ENCODE peak calls at places on chromosomes 5 and 9, in nine cellular contexts. One of them, this sample, is unnamed.

GRCh38 chr9:14652729-14653377 is 40.4 kb downstream of the ZDHHC21 start:
- DNase-seq in GM04503: no peak
- DNase-seq in NCI-H82: peak
- DNase-seq in central memory CD4-positive, alpha-beta T cell: no peak
- DNase-seq in germinal center: no peak
- DNase-seq in choroid plexus epithelial cell: peak
- DNase-seq in HTR-8/SVneo: no peak
- DNase-seq in skeletal muscle cell: no peak
- DNase-seq in CD4-positive, CD25-positive, alpha-beta regulatory T cell: no peak
- DNase-seq in this sample: peak

GRCh38 chr9:5799314-5799713 is 33.6 kb downstream of the ERMP1 start:
- DNase-seq in CD4-positive, CD25-positive, alpha-beta regulatory T cell: peak
- DNase-seq in HTR-8/SVneo: peak
- DNase-seq in skeletal muscle cell: no peak
- DNase-seq in central memory CD4-positive, alpha-beta T cell: no peak
- DNase-seq in GM04503: no peak
- DNase-seq in choroid plexus epithelial cell: peak
- DNase-seq in germinal center: no peak
- DNase-seq in NCI-H82: peak
- DNase-seq in this sample: peak

GRCh38 chr9:124769451-124770358 is 1.4 kb downstream of the NR6A1 start:
- DNase-seq in choroid plexus epithelial cell: no peak
- DNase-seq in GM04503: no peak
- DNase-seq in CD4-positive, CD25-positive, alpha-beta regulatory T cell: no peak
- DNase-seq in NCI-H82: peak
- DNase-seq in skeletal muscle cell: no peak
- DNase-seq in germinal center: peak
- DNase-seq in central memory CD4-positive, alpha-beta T cell: no peak
- DNase-seq in HTR-8/SVneo: no peak
- DNase-seq in this sample: peak

GRCh38 chr5:149212203-149212951 is 59.3 kb upstream of the AFAP1L1 start:
- DNase-seq in CD4-positive, CD25-positive, alpha-beta regulatory T cell: no peak
- DNase-seq in central memory CD4-positive, alpha-beta T cell: no peak
- DNase-seq in NCI-H82: no peak
- DNase-seq in HTR-8/SVneo: peak
- DNase-seq in germinal center: no peak
- DNase-seq in choroid plexus epithelial cell: peak
- DNase-seq in GM04503: peak
- DNase-seq in skeletal muscle cell: peak
- DNase-seq in this sample: no peak

GRCh38 chr5:53407373-53407772 is 73.1 kb upstream of the FST start:
- DNase-seq in germinal center: no peak
- DNase-seq in choroid plexus epithelial cell: peak
- DNase-seq in NCI-H82: no peak
- DNase-seq in GM04503: no peak
- DNase-seq in CD4-positive, CD25-positive, alpha-beta regulatory T cell: no peak
- DNase-seq in central memory CD4-positive, alpha-beta T cell: no peak
- DNase-seq in skeletal muscle cell: no peak
- DNase-seq in HTR-8/SVneo: no peak
- DNase-seq in this sample: no peak

GRCh38 chr5:54175-54730 is 37.7 kb upstream of the PLEKHG4B start:
- DNase-seq in HTR-8/SVneo: no peak
- DNase-seq in NCI-H82: no peak
- DNase-seq in central memory CD4-positive, alpha-beta T cell: no peak
- DNase-seq in choroid plexus epithelial cell: no peak
- DNase-seq in GM04503: no peak
- DNase-seq in skeletal muscle cell: no peak
- DNase-seq in germinal center: no peak
- DNase-seq in CD4-positive, CD25-positive, alpha-beta regulatory T cell: no peak
- DNase-seq in this sample: no peak

GRCh38 chr9:13278368-13279246 is 885 bp downstream of the MPDZ start:
- DNase-seq in GM04503: peak
- DNase-seq in central memory CD4-positive, alpha-beta T cell: no peak
- DNase-seq in NCI-H82: peak
- DNase-seq in HTR-8/SVneo: no peak
- DNase-seq in germinal center: no peak
- DNase-seq in skeletal muscle cell: no peak
- DNase-seq in choroid plexus epithelial cell: peak
- DNase-seq in CD4-positive, CD25-positive, alpha-beta regulatory T cell: no peak
- DNase-seq in this sample: peak

GRCh38 chr5:96995419-96995818 is 59.5 kb downstream of the LNPEP start:
- DNase-seq in skeletal muscle cell: no peak
- DNase-seq in central memory CD4-positive, alpha-beta T cell: no peak
- DNase-seq in germinal center: no peak
- DNase-seq in NCI-H82: no peak
- DNase-seq in HTR-8/SVneo: no peak
- DNase-seq in choroid plexus epithelial cell: no peak
- DNase-seq in CD4-positive, CD25-positive, alpha-beta regulatory T cell: no peak
- DNase-seq in GM04503: no peak
- DNase-seq in this sample: no peak

GRCh38 chr9:134286513-134287245 is 39.6 kb upstream of the RXRA start:
- DNase-seq in GM04503: no peak
- DNase-seq in NCI-H82: no peak
- DNase-seq in central memory CD4-positive, alpha-beta T cell: no peak
- DNase-seq in germinal center: no peak
- DNase-seq in CD4-positive, CD25-positive, alpha-beta regulatory T cell: no peak
- DNase-seq in choroid plexus epithelial cell: no peak
- DNase-seq in HTR-8/SVneo: no peak
- DNase-seq in skeletal muscle cell: no peak
- DNase-seq in this sample: no peak

GRCh38 chr9:108271646-108272349 is 584.0 kb downstream of the ACTL7B start:
- DNase-seq in CD4-positive, CD25-positive, alpha-beta regulatory T cell: no peak
- DNase-seq in germinal center: no peak
- DNase-seq in NCI-H82: peak
- DNase-seq in central memory CD4-positive, alpha-beta T cell: no peak
- DNase-seq in choroid plexus epithelial cell: peak
- DNase-seq in GM04503: peak
- DNase-seq in skeletal muscle cell: peak
- DNase-seq in HTR-8/SVneo: no peak
- DNase-seq in this sample: peak

GRCh38 chr5:80406980-80407734 is 707 bp upstream of the ZFYVE16 start:
- DNase-seq in CD4-positive, CD25-positive, alpha-beta regulatory T cell: no peak
- DNase-seq in germinal center: no peak
- DNase-seq in choroid plexus epithelial cell: peak
- DNase-seq in central memory CD4-positive, alpha-beta T cell: no peak
- DNase-seq in skeletal muscle cell: peak
- DNase-seq in NCI-H82: no peak
- DNase-seq in GM04503: no peak
- DNase-seq in HTR-8/SVneo: no peak
- DNase-seq in this sample: peak

GRCh38 chr9:16675131-16675530 is 195.3 kb downstream of the BNC2 start:
- DNase-seq in skeletal muscle cell: no peak
- DNase-seq in NCI-H82: no peak
- DNase-seq in central memory CD4-positive, alpha-beta T cell: no peak
- DNase-seq in germinal center: no peak
- DNase-seq in CD4-positive, CD25-positive, alpha-beta regulatory T cell: no peak
- DNase-seq in GM04503: no peak
- DNase-seq in choroid plexus epithelial cell: peak
- DNase-seq in HTR-8/SVneo: no peak
- DNase-seq in this sample: no peak

GRCh38 chr5:369151-369939 is 47.8 kb downstream of the AHRR start:
- DNase-seq in GM04503: no peak
- DNase-seq in skeletal muscle cell: no peak
- DNase-seq in central memory CD4-positive, alpha-beta T cell: no peak
- DNase-seq in germinal center: no peak
- DNase-seq in choroid plexus epithelial cell: no peak
- DNase-seq in HTR-8/SVneo: no peak
- DNase-seq in NCI-H82: no peak
- DNase-seq in CD4-positive, CD25-positive, alpha-beta regulatory T cell: peak
- DNase-seq in this sample: no peak

GRCh38 chr5:55714339-55714738 is 2.2 kb upstream of the SLC38A9 start:
- DNase-seq in germinal center: no peak
- DNase-seq in GM04503: no peak
- DNase-seq in CD4-positive, CD25-positive, alpha-beta regulatory T cell: no peak
- DNase-seq in HTR-8/SVneo: no peak
- DNase-seq in skeletal muscle cell: no peak
- DNase-seq in choroid plexus epithelial cell: no peak
- DNase-seq in NCI-H82: no peak
- DNase-seq in central memory CD4-positive, alpha-beta T cell: no peak
- DNase-seq in this sample: no peak

GRCh38 chr5:31585519-31586270 is 53.2 kb upstream of the PDZD2 start:
- DNase-seq in skeletal muscle cell: no peak
- DNase-seq in HTR-8/SVneo: no peak
- DNase-seq in choroid plexus epithelial cell: peak
- DNase-seq in central memory CD4-positive, alpha-beta T cell: no peak
- DNase-seq in germinal center: no peak
- DNase-seq in NCI-H82: peak
- DNase-seq in CD4-positive, CD25-positive, alpha-beta regulatory T cell: no peak
- DNase-seq in GM04503: no peak
- DNase-seq in this sample: no peak

GRCh38 chr9:130682490-130683121 is 11.0 kb upstream of the EXOSC2 start:
- DNase-seq in skeletal muscle cell: no peak
- DNase-seq in NCI-H82: peak
- DNase-seq in CD4-positive, CD25-positive, alpha-beta regulatory T cell: peak
- DNase-seq in GM04503: no peak
- DNase-seq in HTR-8/SVneo: peak
- DNase-seq in germinal center: peak
- DNase-seq in choroid plexus epithelial cell: peak
- DNase-seq in central memory CD4-positive, alpha-beta T cell: peak
- DNase-seq in this sample: peak

GRCh38 chr9:13847270-13847669 is 466.7 kb downstream of the NFIB start:
- DNase-seq in choroid plexus epithelial cell: no peak
- DNase-seq in CD4-positive, CD25-positive, alpha-beta regulatory T cell: no peak
- DNase-seq in HTR-8/SVneo: no peak
- DNase-seq in germinal center: no peak
- DNase-seq in skeletal muscle cell: no peak
- DNase-seq in NCI-H82: no peak
- DNase-seq in GM04503: no peak
- DNase-seq in central memory CD4-positive, alpha-beta T cell: no peak
- DNase-seq in this sample: no peak

GRCh38 chr9:98117984-98118639 is 910 bp downstream of the TRIM14 start:
- DNase-seq in central memory CD4-positive, alpha-beta T cell: peak
- DNase-seq in choroid plexus epithelial cell: peak
- DNase-seq in germinal center: peak
- DNase-seq in skeletal muscle cell: no peak
- DNase-seq in CD4-positive, CD25-positive, alpha-beta regulatory T cell: peak
- DNase-seq in NCI-H82: peak
- DNase-seq in GM04503: no peak
- DNase-seq in HTR-8/SVneo: peak
- DNase-seq in this sample: peak

GRCh38 chr9:81844131-81844567 is 84.1 kb upstream of the SPATA31D4 start:
- DNase-seq in GM04503: no peak
- DNase-seq in central memory CD4-positive, alpha-beta T cell: no peak
- DNase-seq in skeletal muscle cell: no peak
- DNase-seq in choroid plexus epithelial cell: no peak
- DNase-seq in CD4-positive, CD25-positive, alpha-beta regulatory T cell: no peak
- DNase-seq in NCI-H82: no peak
- DNase-seq in HTR-8/SVneo: no peak
- DNase-seq in germinal center: no peak
- DNase-seq in this sample: peak

GRCh38 chr9:132447346-132447745 is 37.3 kb downstream of the CFAP77 start:
- DNase-seq in germinal center: no peak
- DNase-seq in GM04503: no peak
- DNase-seq in NCI-H82: peak
- DNase-seq in central memory CD4-positive, alpha-beta T cell: no peak
- DNase-seq in CD4-positive, CD25-positive, alpha-beta regulatory T cell: no peak
- DNase-seq in choroid plexus epithelial cell: peak
- DNase-seq in HTR-8/SVneo: no peak
- DNase-seq in skeletal muscle cell: no peak
- DNase-seq in this sample: peak

GRCh38 chr5:154421868-154422267 is 23.9 kb upstream of the SAP30L start:
- DNase-seq in NCI-H82: peak
- DNase-seq in central memory CD4-positive, alpha-beta T cell: no peak
- DNase-seq in CD4-positive, CD25-positive, alpha-beta regulatory T cell: peak
- DNase-seq in germinal center: no peak
- DNase-seq in skeletal muscle cell: no peak
- DNase-seq in GM04503: no peak
- DNase-seq in HTR-8/SVneo: no peak
- DNase-seq in choroid plexus epithelial cell: peak
- DNase-seq in this sample: peak

GRCh38 chr5:148791334-148791667 is 35.1 kb upstream of the ADRB2 start:
- DNase-seq in central memory CD4-positive, alpha-beta T cell: no peak
- DNase-seq in NCI-H82: no peak
- DNase-seq in CD4-positive, CD25-positive, alpha-beta regulatory T cell: peak
- DNase-seq in choroid plexus epithelial cell: no peak
- DNase-seq in HTR-8/SVneo: no peak
- DNase-seq in GM04503: no peak
- DNase-seq in germinal center: no peak
- DNase-seq in skeletal muscle cell: no peak
- DNase-seq in this sample: no peak

GRCh38 chr5:178442361-178443256 is 147.6 kb downstream of the COL23A1 start:
- DNase-seq in choroid plexus epithelial cell: no peak
- DNase-seq in germinal center: no peak
- DNase-seq in GM04503: no peak
- DNase-seq in HTR-8/SVneo: no peak
- DNase-seq in central memory CD4-positive, alpha-beta T cell: no peak
- DNase-seq in skeletal muscle cell: no peak
- DNase-seq in CD4-positive, CD25-positive, alpha-beta regulatory T cell: peak
- DNase-seq in NCI-H82: no peak
- DNase-seq in this sample: no peak

GRCh38 chr5:72125271-72125670 is 18.0 kb downstream of the MAP1B start:
- DNase-seq in central memory CD4-positive, alpha-beta T cell: no peak
- DNase-seq in NCI-H82: no peak
- DNase-seq in germinal center: no peak
- DNase-seq in CD4-positive, CD25-positive, alpha-beta regulatory T cell: no peak
- DNase-seq in choroid plexus epithelial cell: no peak
- DNase-seq in HTR-8/SVneo: no peak
- DNase-seq in GM04503: no peak
- DNase-seq in skeletal muscle cell: no peak
- DNase-seq in this sample: no peak

GRCh38 chr9:19925674-19926503 is 137.1 kb upstream of the SLC24A2 start:
- DNase-seq in skeletal muscle cell: peak
- DNase-seq in GM04503: peak
- DNase-seq in NCI-H82: peak
- DNase-seq in germinal center: peak
- DNase-seq in HTR-8/SVneo: peak
- DNase-seq in CD4-positive, CD25-positive, alpha-beta regulatory T cell: peak
- DNase-seq in choroid plexus epithelial cell: peak
- DNase-seq in central memory CD4-positive, alpha-beta T cell: peak
- DNase-seq in this sample: peak

GRCh38 chr9:1871486-1872181 is 143.5 kb upstream of the SMARCA2 start:
- DNase-seq in GM04503: peak
- DNase-seq in skeletal muscle cell: no peak
- DNase-seq in germinal center: no peak
- DNase-seq in choroid plexus epithelial cell: peak
- DNase-seq in NCI-H82: peak
- DNase-seq in HTR-8/SVneo: no peak
- DNase-seq in CD4-positive, CD25-positive, alpha-beta regulatory T cell: peak
- DNase-seq in central memory CD4-positive, alpha-beta T cell: peak
- DNase-seq in this sample: peak

GRCh38 chr5:133316346-133317343 is 264.8 kb downstream of the HSPA4 start:
- DNase-seq in CD4-positive, CD25-positive, alpha-beta regulatory T cell: no peak
- DNase-seq in skeletal muscle cell: no peak
- DNase-seq in central memory CD4-positive, alpha-beta T cell: no peak
- DNase-seq in NCI-H82: peak
- DNase-seq in HTR-8/SVneo: no peak
- DNase-seq in choroid plexus epithelial cell: peak
- DNase-seq in germinal center: no peak
- DNase-seq in GM04503: no peak
- DNase-seq in this sample: peak

GRCh38 chr9:3502560-3503398 is 23.0 kb downstream of the RFX3 start:
- DNase-seq in germinal center: no peak
- DNase-seq in GM04503: no peak
- DNase-seq in choroid plexus epithelial cell: peak
- DNase-seq in skeletal muscle cell: no peak
- DNase-seq in NCI-H82: no peak
- DNase-seq in central memory CD4-positive, alpha-beta T cell: no peak
- DNase-seq in CD4-positive, CD25-positive, alpha-beta regulatory T cell: no peak
- DNase-seq in HTR-8/SVneo: no peak
- DNase-seq in this sample: no peak

GRCh38 chr5:67409342-67409741 is 212.7 kb upstream of the CD180 start:
- DNase-seq in central memory CD4-positive, alpha-beta T cell: no peak
- DNase-seq in skeletal muscle cell: no peak
- DNase-seq in HTR-8/SVneo: no peak
- DNase-seq in CD4-positive, CD25-positive, alpha-beta regulatory T cell: no peak
- DNase-seq in choroid plexus epithelial cell: no peak
- DNase-seq in GM04503: no peak
- DNase-seq in NCI-H82: no peak
- DNase-seq in germinal center: no peak
- DNase-seq in this sample: no peak

GRCh38 chr9:32430720-32431119 is 46.3 kb downstream of the ACO1 start:
- DNase-seq in choroid plexus epithelial cell: peak
- DNase-seq in NCI-H82: no peak
- DNase-seq in germinal center: no peak
- DNase-seq in GM04503: peak
- DNase-seq in central memory CD4-positive, alpha-beta T cell: no peak
- DNase-seq in CD4-positive, CD25-positive, alpha-beta regulatory T cell: no peak
- DNase-seq in skeletal muscle cell: no peak
- DNase-seq in HTR-8/SVneo: peak
- DNase-seq in this sample: no peak

GRCh38 chr5:63374085-63374484 is 588.2 kb downstream of the HTR1A start:
- DNase-seq in germinal center: no peak
- DNase-seq in NCI-H82: no peak
- DNase-seq in central memory CD4-positive, alpha-beta T cell: no peak
- DNase-seq in skeletal muscle cell: no peak
- DNase-seq in CD4-positive, CD25-positive, alpha-beta regulatory T cell: no peak
- DNase-seq in HTR-8/SVneo: no peak
- DNase-seq in choroid plexus epithelial cell: no peak
- DNase-seq in GM04503: no peak
- DNase-seq in this sample: no peak